ENCODE peak calls at places on chromosomes 4 and X, in seven cellular contexts. D, T, V, H, X, J and S are unnamed samples.

GRCh38 chr4:106126062-106126461 is 189.9 kb downstream of the TBCK start:
- DNase-seq in T (no peak), H (no peak), X (no peak), J (no peak), D (no peak), V (no peak), S (no peak)

GRCh38 chr4:74237425-74237966 is 70.8 kb upstream of the EPGN start:
- DNase-seq in X (no peak), T (no peak), J (no peak), V (no peak), D (no peak), H (no peak), S (no peak)

GRCh38 chrX:10016516-10017132 is 49.5 kb downstream of the CLDN34 start:
- DNase-seq in J (no peak), T (no peak), H (no peak), D (no peak), V (no peak), X (no peak), S (no peak)

GRCh38 chr4:29852537-29852936 is 867.6 kb upstream of the PCDH7 start:
- DNase-seq in J (no peak), T (no peak), H (no peak), D (no peak), X (no peak), V (no peak), S (no peak)

GRCh38 chr4:184599492-184600135 is 49.6 kb downstream of the CASP3 start:
- DNase-seq in X (no peak), V (no peak), J (no peak), H (no peak), T (no peak), D (no peak), S (no peak)

GRCh38 chr4:82586055-82586454 is 24.3 kb upstream of the TMEM150C start:
- DNase-seq in T (no peak), H (no peak), V (no peak), J (no peak), D (no peak), X (peak; percentile 17), S (no peak)

GRCh38 chrX:115560978-115561604 is at the start of gene PLS3:
- DNase-seq in V (peak; percentile 54), D (peak; percentile 66), X (peak; percentile 85), J (peak; percentile 58), T (no peak), H (peak; percentile 46), S (no peak)

GRCh38 chr4:101400096-101400495 is 52.8 kb upstream of the PPP3CA start:
- DNase-seq in J (no peak), V (no peak), D (no peak), H (no peak), X (no peak), T (no peak), S (no peak)

GRCh38 chr4:175661437-175661836 is 150.6 kb downstream of the GPM6A start:
- DNase-seq in H (no peak), T (no peak), V (no peak), J (no peak), D (no peak), X (no peak), S (no peak)

GRCh38 chrX:10231461-10231860 is 74.7 kb downstream of the CLCN4 start:
- DNase-seq in J (no peak), X (no peak), H (no peak), T (no peak), D (no peak), V (no peak), S (no peak)

GRCh38 chr4:163544407-163545038 is 50.0 kb downstream of the TMA16 start:
- DNase-seq in H (no peak), X (peak; percentile 84), T (peak; percentile 2), J (no peak), D (peak; percentile 24), V (no peak), S (peak; percentile 57)

GRCh38 chrX:68238568-68238967 is 194.7 kb downstream of the OPHN1 start:
- DNase-seq in H (no peak), D (no peak), J (no peak), T (no peak), V (no peak), X (no peak), S (no peak)

GRCh38 chr4:8440491-8441311 is at the start of the genes ACOX3 and TRMT44:
- DNase-seq in X (peak; percentile 92), H (peak; percentile 57), V (peak; percentile 77), J (peak; percentile 76), T (peak; percentile 96), D (peak; percentile 94), S (peak; percentile 98)

GRCh38 chr4:3789587-3789986 is 23.4 kb downstream of the ADRA2C start:
- DNase-seq in D (no peak), V (no peak), H (no peak), T (no peak), X (no peak), J (no peak), S (no peak)

GRCh38 chr4:113908829-113909228 is 70.6 kb downstream of the ARSJ start:
- DNase-seq in D (no peak), T (no peak), H (no peak), X (peak; percentile 11), J (no peak), V (no peak), S (no peak)

GRCh38 chrX:141320801-141321200 is 78.5 kb upstream of the SPANXC start:
- DNase-seq in D (no peak), T (no peak), V (no peak), H (no peak), J (no peak), X (no peak), S (no peak)

GRCh38 chrX:63656871-63657580 is 128.0 kb downstream of the ARHGEF9 start:
- DNase-seq in V (no peak), T (no peak), J (no peak), X (no peak), D (no peak), H (no peak), S (no peak)

GRCh38 chr4:90357117-90357710 is 230.0 kb downstream of the CCSER1 start:
- DNase-seq in D (peak; percentile 52), V (no peak), X (peak; percentile 65), H (no peak), T (no peak), J (no peak), S (no peak)

GRCh38 chr4:150525321-150525868 is 56.6 kb upstream of the MAB21L2 start:
- DNase-seq in T (no peak), X (no peak), J (no peak), H (no peak), V (no peak), D (no peak), S (no peak)

GRCh38 chr4:82948647-82949204 is 48.2 kb downstream of the THAP9 start:
- DNase-seq in D (peak; percentile 27), V (no peak), T (no peak), J (no peak), X (no peak), H (no peak), S (no peak)

GRCh38 chrX:13761606-13762005 is 27.1 kb downstream of the OFD1 start:
- DNase-seq in J (no peak), X (no peak), H (no peak), V (no peak), T (no peak), D (no peak), S (no peak)

GRCh38 chr4:5812506-5813229 is 80.2 kb downstream of the CRMP1 start:
- DNase-seq in X (peak; percentile 80), T (no peak), D (peak; percentile 24), V (no peak), J (no peak), H (no peak), S (no peak)

GRCh38 chr4:73683033-73683432 is 57.3 kb upstream of the CXCL8 start:
- DNase-seq in H (no peak), V (no peak), J (no peak), X (no peak), D (no peak), T (no peak), S (no peak)

GRCh38 chrX:48940404-48940955 is 16.9 kb downstream of the OTUD5 start:
- DNase-seq in V (no peak), T (no peak), H (no peak), X (no peak), D (no peak), J (no peak), S (no peak)

GRCh38 chrX:56281789-56282188 is 49.6 kb downstream of the KLF8 start:
- DNase-seq in V (no peak), X (peak; percentile 26), J (no peak), T (no peak), D (no peak), H (no peak), S (no peak)

GRCh38 chr4:48635980-48636379 is 144.1 kb downstream of the FRYL start:
- DNase-seq in T (no peak), H (no peak), J (no peak), X (peak; percentile 25), V (no peak), D (no peak), S (no peak)

GRCh38 chr4:139675651-139676050 is 10.0 kb downstream of the MGST2 start:
- DNase-seq in V (no peak), H (no peak), D (no peak), X (no peak), J (no peak), T (no peak), S (no peak)